ENCODE peak calls at places on chromosomes 16 and 17, in four cellular contexts. J is neuronal stem cell, G is AG04450, X is hepatic stellate cell. C is an unnamed sample.

GRCh38 chr17:40547079-40547784 is 18.0 kb downstream of the CCR7 start:
- DNase-seq in J (no peak), X (no peak), G (no peak), C (no peak)

GRCh38 chr17:9389116-9389515 is 186.5 kb downstream of the STX8 start:
- DNase-seq in J (no peak), G (peak), X (no peak), C (no peak)

GRCh38 chr17:14940112-14940945 is 324.8 kb downstream of the PMP22 start:
- DNase-seq in J (no peak), G (no peak), X (no peak), C (no peak)

GRCh38 chr16:22257440-22257839 is 39.8 kb upstream of the POLR3E start:
- DNase-seq in J (no peak), G (no peak), X (no peak), C (no peak)

GRCh38 chr17:34820166-34820920 is 140.9 kb downstream of the CCT6B start:
- DNase-seq in G (no peak), J (no peak), X (no peak), C (no peak)

GRCh38 chr16:397135-397661 is at the start of gene NME4:
- DNase-seq in X (peak), J (peak), G (no peak), C (peak)

GRCh38 chr17:15913826-15914225 is 31.1 kb upstream of the ADORA2B start:
- DNase-seq in X (no peak), G (no peak), J (no peak), C (no peak)

GRCh38 chr16:78098087-78098486 is 1.4 kb upstream of the WWOX start:
- DNase-seq in J (no peak), G (no peak), X (no peak), C (no peak)

GRCh38 chr16:12375341-12375740 is 398.8 kb downstream of the SNX29 start:
- DNase-seq in X (no peak), G (no peak), J (no peak), C (no peak)

GRCh38 chr16:4788910-4789309 is 765 bp upstream of the SEPTIN12 start:
- DNase-seq in G (no peak), X (no peak), J (no peak), C (no peak)

GRCh38 chr17:57548421-57549385 is 196.4 kb downstream of the CCDC182 start:
- DNase-seq in G (no peak), J (no peak), X (no peak), C (no peak)

GRCh38 chr16:4660454-4661007 is 32.8 kb upstream of the NUDT16L1 start:
- DNase-seq in G (no peak), J (no peak), X (peak), C (peak)

GRCh38 chr16:23434380-23434779 is 18.6 kb downstream of the COG7 start:
- DNase-seq in G (peak), J (peak), X (peak), C (peak)

GRCh38 chr17:82864721-82865240 is 25.0 kb upstream of the ZNF750 start:
- DNase-seq in X (no peak), J (no peak), G (no peak), C (no peak)

GRCh38 chr16:608019-608418 is 18.2 kb downstream of the RAB40C start:
- DNase-seq in G (no peak), X (no peak), J (no peak), C (no peak)

GRCh38 chr16:3148256-3149192 is 13.7 kb downstream of the ZNF213 start:
- DNase-seq in G (no peak), X (no peak), J (no peak), C (no peak)

GRCh38 chr17:60888812-60889709 is 211.4 kb downstream of the BCAS3 start:
- DNase-seq in J (no peak), X (no peak), G (no peak), C (no peak)

GRCh38 chr17:269616-270514 is 82.7 kb downstream of the RPH3AL start:
- DNase-seq in X (no peak), J (no peak), G (no peak), C (no peak)

GRCh38 chr16:46562979-46563378 is 58.2 kb downstream of the SHCBP1 start:
- DNase-seq in G (no peak), X (no peak), J (no peak), C (no peak)

GRCh38 chr17:15319461-15319860 is 21.9 kb downstream of the TEKT3 start:
- DNase-seq in G (no peak), J (no peak), X (no peak), C (no peak)

GRCh38 chr17:34542700-34543336 is 36.6 kb upstream of the TMEM132E start:
- DNase-seq in G (no peak), J (peak), X (no peak), C (peak)

GRCh38 chr16:68658258-68658973 is 13.3 kb downstream of the CDH3 start:
- DNase-seq in G (no peak), X (peak), J (no peak), C (no peak)

GRCh38 chr17:57523926-57524634 is 221.0 kb downstream of the CCDC182 start:
- DNase-seq in J (no peak), G (peak), X (peak), C (no peak)